ENCODE peak calls at places on chromosomes 12 and 14, in six cellular contexts. Y, E, O, D, B and S are unnamed samples.

GRCh38 chr14:95291859-95292542 is 27.7 kb downstream of the CLMN start:
- DNase-seq in Y (no peak), B (peak), E (no peak), D (no peak), O (no peak), S (peak)

GRCh38 chr12:29581641-29582040 is 84.2 kb upstream of the OVCH1 start:
- DNase-seq in E (no peak), Y (no peak), B (no peak), D (no peak), O (no peak), S (peak)

GRCh38 chr12:12801649-12802048 is 11.5 kb upstream of the DDX47 start:
- DNase-seq in B (no peak), O (no peak), E (no peak), D (no peak), Y (no peak), S (no peak)

GRCh38 chr14:63982629-63983028 is 129.8 kb downstream of the SYNE2 start:
- DNase-seq in Y (no peak), E (no peak), D (no peak), O (no peak), B (no peak), S (no peak)

GRCh38 chr12:2797721-2798418 is 3.1 kb downstream of the FKBP4 start:
- DNase-seq in O (no peak), E (no peak), D (no peak), B (no peak), Y (no peak), S (peak)

GRCh38 chr14:68911594-68912227 is 67.4 kb downstream of the ACTN1 start:
- DNase-seq in Y (peak), O (peak), D (peak), B (peak), E (peak), S (peak)

GRCh38 chr12:38664661-38665269 is 240.6 kb downstream of the CPNE8 start:
- DNase-seq in D (no peak), B (peak), E (peak), Y (peak), O (no peak), S (peak)

GRCh38 chr14:20662968-20663731 is 21.2 kb upstream of the RNASE4 start:
- DNase-seq in B (peak), Y (peak), D (peak), E (peak), O (peak), S (peak)

GRCh38 chr14:52049721-52050588 is 18.9 kb downstream of the NID2 start:
- DNase-seq in O (no peak), B (no peak), E (no peak), Y (peak), D (no peak), S (no peak)

GRCh38 chr12:63845726-63846125 is 1.2 kb downstream of the SRGAP1 start:
- DNase-seq in B (no peak), O (no peak), D (no peak), E (no peak), Y (peak), S (peak)

GRCh38 chr14:39376671-39377403 is 55.4 kb downstream of the FBXO33 start:
- DNase-seq in D (no peak), B (no peak), O (no peak), E (no peak), Y (peak), S (peak)

GRCh38 chr14:103395245-103395644 is 10.0 kb downstream of the MARK3 start:
- DNase-seq in B (no peak), O (no peak), E (no peak), Y (no peak), D (no peak), S (peak)

GRCh38 chr14:77489051-77489450 is 9.6 kb downstream of the ISM2 start:
- DNase-seq in O (no peak), D (no peak), E (no peak), Y (no peak), B (no peak), S (no peak)

GRCh38 chr12:110802489-110802888 is 44.3 kb upstream of the CCDC63 start:
- DNase-seq in O (no peak), E (no peak), B (no peak), Y (no peak), D (no peak), S (no peak)

GRCh38 chr14:50452979-50453705 is 56.5 kb upstream of the CDKL1 start:
- DNase-seq in D (no peak), O (no peak), Y (no peak), B (no peak), E (no peak), S (no peak)

GRCh38 chr12:43917896-43918295 is 82.0 kb downstream of the TMEM117 start:
- DNase-seq in B (no peak), D (no peak), E (no peak), O (no peak), Y (no peak), S (no peak)

GRCh38 chr12:43914391-43914790 is 78.5 kb downstream of the TMEM117 start:
- DNase-seq in Y (no peak), E (no peak), O (no peak), B (no peak), D (no peak), S (no peak)

GRCh38 chr12:43914923-43915468 is 79.1 kb downstream of the TMEM117 start:
- DNase-seq in Y (peak), E (no peak), B (peak), D (no peak), O (no peak), S (no peak)

GRCh38 chr12:43912851-43913250 is 77.0 kb downstream of the TMEM117 start:
- DNase-seq in Y (no peak), E (no peak), D (no peak), O (no peak), B (no peak), S (no peak)
- TF ChIP-seq JUN in Y (no peak), E (no peak), D (no peak), O (no peak), B (no peak), S (no peak)

GRCh38 chr12:102300824-102301461 is 103.3 kb upstream of the PMCH start:
- DNase-seq in D (peak), O (no peak), B (peak), Y (peak), E (peak), S (peak)
- TF ChIP-seq CTCF in D (peak), O (no peak), B (peak), Y (peak), E (no peak), S (peak)

DNA sequence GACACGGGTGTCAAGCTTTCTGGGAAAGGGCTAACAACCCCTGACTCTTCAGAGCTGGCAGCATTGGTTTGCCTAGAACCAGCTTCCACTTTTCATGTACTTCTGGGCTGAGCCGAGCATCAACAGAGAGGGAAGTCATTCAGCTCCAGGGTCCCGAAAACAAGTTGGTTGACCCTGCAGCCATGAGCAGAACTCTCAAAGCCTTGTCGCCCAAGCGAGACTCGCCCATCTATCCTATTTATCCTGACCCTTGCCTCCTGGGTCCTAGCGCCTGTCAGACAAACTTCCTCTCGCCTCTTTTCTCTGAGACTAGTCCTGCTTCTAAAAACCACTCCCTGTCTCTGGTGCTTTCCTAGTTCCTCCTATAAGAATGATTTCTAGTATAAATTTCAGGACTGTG is 47.9 kb downstream of the ASCL4 start:
- DNase-seq in E (peak), Y (no peak), B (no peak), O (no peak), D (no peak), S (no peak)
- TF ChIP-seq JUN in E (no peak), Y (no peak), B (no peak), O (no peak), D (no peak), S (no peak)

GRCh38 chr14:93120522-93120921 is 4.8 kb upstream of the ITPK1 start:
- DNase-seq in O (no peak), D (no peak), E (no peak), B (peak), Y (no peak), S (no peak)

GRCh38 chr14:93128785-93129459 is 13.2 kb upstream of the ITPK1 start:
- DNase-seq in Y (no peak), O (no peak), D (no peak), E (no peak), B (no peak), S (no peak)

GRCh38 chr14:93122820-93123219 is 7.1 kb upstream of the ITPK1 start:
- DNase-seq in O (no peak), B (no peak), D (no peak), E (no peak), Y (no peak), S (no peak)

GRCh38 chr14:93120952-93121834 is 5.5 kb upstream of the ITPK1 start:
- DNase-seq in B (no peak), O (no peak), Y (no peak), D (no peak), E (no peak), S (no peak)

DNA sequence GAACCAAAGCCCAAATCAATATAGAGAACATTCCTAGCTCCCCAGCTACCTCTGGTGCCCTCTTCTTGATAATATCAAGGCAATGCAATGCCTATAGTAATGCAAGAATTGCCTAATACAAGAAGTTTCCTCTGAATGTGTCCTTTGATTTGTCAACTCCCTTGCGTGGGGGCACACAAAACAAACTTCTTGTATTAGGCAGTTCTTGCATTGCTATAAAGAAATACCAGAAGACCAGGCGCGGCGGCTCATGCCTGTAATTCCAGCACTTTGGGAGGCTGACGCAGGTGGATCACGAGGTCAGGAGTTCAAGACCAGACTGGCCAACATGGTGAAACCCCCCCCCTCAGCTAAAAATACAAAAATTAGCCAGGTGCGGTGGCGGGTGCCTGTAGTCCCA is 10.4 kb upstream of the ITPK1 start:
- DNase-seq in Y (no peak), E (no peak), B (no peak), D (no peak), O (no peak), S (no peak)
- TF ChIP-seq CTCF in Y (no peak), E (no peak), B (no peak), D (no peak), O (no peak), S (no peak)

GRCh38 chr14:22594156-22594716 is 3.9 kb upstream of the ABHD4 start:
- DNase-seq in B (peak), Y (no peak), O (no peak), D (no peak), E (no peak), S (no peak)
- TF ChIP-seq JUN in B (no peak), Y (no peak), O (no peak), D (no peak), E (no peak), S (no peak)

GRCh38 chr12:95762123-95762785 is 28.3 kb downstream of the NTN4 start:
- DNase-seq in D (no peak), Y (peak), E (no peak), O (no peak), B (no peak), S (no peak)
- TF ChIP-seq CTCF in D (no peak), Y (no peak), E (no peak), O (no peak), B (no peak), S (no peak)